ENCODE peak calls at places on chromosomes 1 and 21, in six cellular contexts. One of them, this sample, is unnamed.

GRCh38 chr1:6103854-6104530 is 58.3 kb downstream of the KCNAB2 start:
- DNase-seq in endothelial cell of umbilical vein: no peak
- DNase-seq in A549: no peak
- DNase-seq in NB4: no peak
- DNase-seq in HCT116: no peak
- DNase-seq in K562: no peak
- DNase-seq in this sample: no peak

GRCh38 chr1:159076438-159076752 is 171 bp downstream of the AIM2 start:
- DNase-seq in HCT116: no peak
- DNase-seq in NB4: no peak
- DNase-seq in endothelial cell of umbilical vein: no peak
- DNase-seq in A549: no peak
- DNase-seq in K562: no peak
- DNase-seq in this sample: no peak

GRCh38 chr1:7223334-7224080 is 438.3 kb downstream of the CAMTA1 start:
- DNase-seq in A549: peak
- DNase-seq in K562: no peak
- DNase-seq in NB4: no peak
- DNase-seq in HCT116: no peak
- DNase-seq in endothelial cell of umbilical vein: no peak
- DNase-seq in this sample: no peak

GRCh38 chr1:1354271-1355247 is 3.8 kb downstream of the MXRA8 start:
- DNase-seq in K562: no peak
- DNase-seq in NB4: no peak
- DNase-seq in A549: no peak
- DNase-seq in HCT116: no peak
- DNase-seq in endothelial cell of umbilical vein: no peak
- DNase-seq in this sample: no peak

GRCh38 chr21:44765231-44766013 is 36.2 kb downstream of the UBE2G2 start:
- DNase-seq in endothelial cell of umbilical vein: peak
- DNase-seq in A549: no peak
- DNase-seq in K562: peak
- DNase-seq in NB4: peak
- DNase-seq in HCT116: no peak
- DNase-seq in this sample: no peak

GRCh38 chr1:59446257-59446901 is 149.5 kb downstream of the FGGY start:
- DNase-seq in HCT116: no peak
- DNase-seq in endothelial cell of umbilical vein: no peak
- DNase-seq in K562: no peak
- DNase-seq in A549: no peak
- DNase-seq in NB4: no peak
- DNase-seq in this sample: no peak

GRCh38 chr1:157189986-157190982 is 52.1 kb upstream of the ETV3 start:
- DNase-seq in endothelial cell of umbilical vein: no peak
- DNase-seq in NB4: no peak
- DNase-seq in HCT116: no peak
- DNase-seq in A549: no peak
- DNase-seq in K562: no peak
- DNase-seq in this sample: no peak

GRCh38 chr1:218478336-218478735 is 133.2 kb downstream of the TGFB2 start:
- DNase-seq in K562: no peak
- DNase-seq in endothelial cell of umbilical vein: no peak
- DNase-seq in A549: peak
- DNase-seq in HCT116: no peak
- DNase-seq in NB4: peak
- DNase-seq in this sample: no peak

GRCh38 chr21:16644690-16645089 is 868.2 kb upstream of the CXADR start:
- DNase-seq in HCT116: no peak
- DNase-seq in K562: no peak
- DNase-seq in NB4: no peak
- DNase-seq in endothelial cell of umbilical vein: no peak
- DNase-seq in A549: no peak
- DNase-seq in this sample: no peak

GRCh38 chr1:94237291-94238226 is at the start of gene ARHGAP29:
- DNase-seq in K562: peak
- DNase-seq in endothelial cell of umbilical vein: peak
- DNase-seq in A549: peak
- DNase-seq in HCT116: peak
- DNase-seq in NB4: no peak
- DNase-seq in this sample: peak

GRCh38 chr1:45348020-45348419 is 7.8 kb upstream of the MUTYH start:
- DNase-seq in HCT116: no peak
- DNase-seq in endothelial cell of umbilical vein: no peak
- DNase-seq in A549: no peak
- DNase-seq in K562: no peak
- DNase-seq in NB4: no peak
- DNase-seq in this sample: no peak
- TF ChIP-seq MAX in HCT116: no peak
- TF ChIP-seq MAX in endothelial cell of umbilical vein: no peak
- TF ChIP-seq MAX in A549: no peak
- TF ChIP-seq MAX in K562: no peak
- TF ChIP-seq MAX in NB4: no peak
- TF ChIP-seq MAX in this sample: no peak

GRCh38 chr1:192497214-192497794 is 78.3 kb upstream of the RGS1 start:
- DNase-seq in NB4: no peak
- DNase-seq in endothelial cell of umbilical vein: no peak
- DNase-seq in HCT116: no peak
- DNase-seq in A549: no peak
- DNase-seq in K562: no peak
- DNase-seq in this sample: no peak
- TF ChIP-seq MAX in NB4: no peak
- TF ChIP-seq MAX in endothelial cell of umbilical vein: no peak
- TF ChIP-seq MAX in HCT116: no peak
- TF ChIP-seq MAX in A549: no peak
- TF ChIP-seq MAX in K562: no peak
- TF ChIP-seq MAX in this sample: no peak

GRCh38 chr1:40625476-40626382 is 39.8 kb downstream of the RIMS3 start:
- DNase-seq in K562: no peak
- DNase-seq in endothelial cell of umbilical vein: no peak
- DNase-seq in A549: no peak
- DNase-seq in HCT116: no peak
- DNase-seq in NB4: peak
- DNase-seq in this sample: no peak

GRCh38 chr1:40622051-40622450 is 43.4 kb downstream of the RIMS3 start:
- DNase-seq in endothelial cell of umbilical vein: no peak
- DNase-seq in K562: no peak
- DNase-seq in NB4: no peak
- DNase-seq in HCT116: no peak
- DNase-seq in A549: no peak
- DNase-seq in this sample: no peak

GRCh38 chr1:40622936-40623629 is 42.4 kb downstream of the RIMS3 start:
- DNase-seq in endothelial cell of umbilical vein: no peak
- DNase-seq in A549: no peak
- DNase-seq in NB4: no peak
- DNase-seq in HCT116: no peak
- DNase-seq in K562: no peak
- DNase-seq in this sample: no peak

GRCh38 chr1:40626383-40626770 is 39.1 kb downstream of the RIMS3 start:
- DNase-seq in NB4: no peak
- DNase-seq in A549: no peak
- DNase-seq in endothelial cell of umbilical vein: no peak
- DNase-seq in K562: no peak
- DNase-seq in HCT116: no peak
- DNase-seq in this sample: no peak

GRCh38 chr1:40625076-40625475 is 40.4 kb downstream of the RIMS3 start:
- DNase-seq in endothelial cell of umbilical vein: no peak
- DNase-seq in HCT116: no peak
- DNase-seq in K562: no peak
- DNase-seq in A549: peak
- DNase-seq in NB4: peak
- DNase-seq in this sample: peak
- TF ChIP-seq MAX in endothelial cell of umbilical vein: no peak
- TF ChIP-seq MAX in HCT116: no peak
- TF ChIP-seq MAX in K562: no peak
- TF ChIP-seq MAX in A549: no peak
- TF ChIP-seq MAX in NB4: no peak
- TF ChIP-seq MAX in this sample: no peak

DNA sequence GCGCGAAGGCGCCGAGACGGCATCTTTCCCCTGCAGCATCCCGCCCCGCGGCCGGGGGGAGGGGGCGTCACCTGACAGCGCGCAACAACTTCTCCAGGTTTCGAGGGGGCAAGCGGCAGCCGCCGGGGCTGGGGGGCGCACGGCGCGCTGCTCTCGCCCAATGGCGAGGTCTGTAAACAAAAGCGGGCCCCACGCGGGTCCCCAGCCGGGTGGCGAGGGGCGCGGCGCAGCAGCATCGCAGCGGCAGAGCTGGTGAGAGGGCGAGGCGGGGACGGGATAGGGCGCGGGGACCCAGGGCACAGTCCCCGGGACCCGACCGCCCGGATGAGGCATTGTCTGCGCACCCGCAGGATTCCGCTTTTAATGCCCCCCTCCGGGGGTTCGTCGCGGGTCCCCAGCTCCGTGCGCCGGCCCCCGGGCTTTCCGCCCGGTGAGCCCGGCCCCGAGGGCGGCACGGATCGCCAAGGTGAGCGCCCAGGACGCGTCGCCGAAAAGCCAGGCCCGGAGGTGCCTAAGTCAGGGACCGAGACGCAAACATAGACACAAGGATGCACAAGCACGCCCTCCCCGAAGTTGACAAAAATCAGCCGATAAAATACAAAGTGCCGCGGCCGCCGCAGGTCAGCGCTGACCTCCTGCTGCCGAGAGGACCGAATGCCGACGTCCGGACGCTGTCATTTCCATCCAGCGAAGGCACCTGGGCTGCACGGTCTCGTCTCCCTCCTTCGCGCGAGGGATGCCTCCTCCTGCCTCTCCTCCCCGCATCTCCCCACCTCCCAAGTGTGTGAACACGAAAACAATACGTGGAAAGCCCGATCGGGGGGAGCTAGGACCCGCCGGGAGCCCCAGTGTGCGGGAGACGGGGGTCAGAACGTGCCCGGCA is 101.3 kb upstream of the SOD1 start:
- DNase-seq in NB4: no peak
- DNase-seq in K562: no peak
- DNase-seq in endothelial cell of umbilical vein: no peak
- DNase-seq in A549: no peak
- DNase-seq in HCT116: no peak
- DNase-seq in this sample: peak
- TF ChIP-seq MAX in NB4: no peak
- TF ChIP-seq MAX in K562: no peak
- TF ChIP-seq MAX in endothelial cell of umbilical vein: no peak
- TF ChIP-seq MAX in A549: no peak
- TF ChIP-seq MAX in HCT116: no peak
- TF ChIP-seq MAX in this sample: no peak

DNA sequence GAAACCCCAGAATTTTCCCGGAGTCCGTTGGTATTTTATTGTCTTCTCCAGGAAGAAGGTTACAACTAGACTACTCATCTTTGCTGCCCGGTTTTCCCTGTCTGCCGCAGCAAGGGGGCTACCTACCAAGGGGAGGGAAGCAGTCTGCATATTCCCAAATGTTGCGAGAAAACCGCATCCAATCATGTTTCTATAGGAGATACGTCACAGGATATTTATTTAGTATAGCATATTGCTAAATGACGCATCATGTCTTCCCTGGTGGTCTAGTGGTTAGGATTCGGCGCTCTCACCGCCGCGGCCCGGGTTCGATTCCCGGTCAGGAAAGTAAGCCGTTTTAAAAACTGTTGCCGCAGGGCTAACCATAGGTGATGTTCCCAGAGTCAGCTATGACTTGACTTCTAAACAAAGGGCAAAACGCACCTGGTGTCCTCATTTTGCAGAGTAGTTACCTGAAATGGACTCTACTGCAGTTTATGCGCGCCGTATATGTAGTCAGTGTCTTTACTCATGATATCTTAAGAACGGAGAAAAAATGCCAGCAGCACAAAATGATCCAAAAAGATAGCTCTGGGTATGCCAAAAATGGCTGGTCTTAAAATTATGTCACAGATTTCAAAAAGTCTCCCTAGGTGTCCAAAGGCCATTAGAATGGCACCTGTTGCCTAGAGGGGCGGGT is 15.2 kb upstream of the ZNF692 start:
- DNase-seq in A549: peak
- DNase-seq in HCT116: peak
- DNase-seq in K562: peak
- DNase-seq in endothelial cell of umbilical vein: peak
- DNase-seq in NB4: peak
- DNase-seq in this sample: peak
- TF ChIP-seq MAX in A549: no peak
- TF ChIP-seq MAX in HCT116: no peak
- TF ChIP-seq MAX in K562: no peak
- TF ChIP-seq MAX in endothelial cell of umbilical vein: no peak
- TF ChIP-seq MAX in NB4: no peak
- TF ChIP-seq MAX in this sample: no peak

GRCh38 chr1:235601087-235601486 is 48.5 kb downstream of the GNG4 start:
- DNase-seq in endothelial cell of umbilical vein: peak
- DNase-seq in HCT116: no peak
- DNase-seq in K562: peak
- DNase-seq in NB4: peak
- DNase-seq in A549: peak
- DNase-seq in this sample: peak
- TF ChIP-seq MAX in endothelial cell of umbilical vein: no peak
- TF ChIP-seq MAX in HCT116: no peak
- TF ChIP-seq MAX in K562: no peak
- TF ChIP-seq MAX in NB4: no peak
- TF ChIP-seq MAX in A549: no peak
- TF ChIP-seq MAX in this sample: no peak

GRCh38 chr1:64073705-64074104 is 129.7 kb upstream of the UBE2U start:
- DNase-seq in K562: no peak
- DNase-seq in NB4: no peak
- DNase-seq in HCT116: no peak
- DNase-seq in A549: no peak
- DNase-seq in endothelial cell of umbilical vein: no peak
- DNase-seq in this sample: no peak
- TF ChIP-seq MAX in K562: no peak
- TF ChIP-seq MAX in NB4: no peak
- TF ChIP-seq MAX in HCT116: no peak
- TF ChIP-seq MAX in A549: no peak
- TF ChIP-seq MAX in endothelial cell of umbilical vein: no peak
- TF ChIP-seq MAX in this sample: no peak

DNA sequence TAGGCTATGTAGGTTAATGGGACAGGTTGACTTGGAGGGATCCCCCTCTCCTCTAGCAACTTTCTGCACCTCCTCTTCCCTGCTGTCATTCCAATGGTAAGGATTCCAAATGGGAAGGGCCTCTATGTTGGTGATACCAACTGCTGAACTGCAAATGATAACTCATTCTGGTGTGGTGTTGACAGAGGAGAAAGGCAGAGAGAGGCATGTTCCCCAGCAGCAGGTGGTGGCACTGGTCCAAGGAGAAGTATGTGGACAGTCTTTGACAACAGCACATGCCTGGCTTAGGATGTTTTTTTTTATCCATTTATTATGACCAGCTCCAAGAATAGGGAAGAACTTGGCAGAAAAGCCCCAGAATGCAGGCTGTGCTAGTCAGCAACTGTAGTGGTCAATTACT is 19.6 kb upstream of the SPAG17 start:
- DNase-seq in HCT116: no peak
- DNase-seq in endothelial cell of umbilical vein: no peak
- DNase-seq in K562: no peak
- DNase-seq in A549: no peak
- DNase-seq in NB4: no peak
- DNase-seq in this sample: no peak
- TF ChIP-seq MAX in HCT116: no peak
- TF ChIP-seq MAX in endothelial cell of umbilical vein: no peak
- TF ChIP-seq MAX in K562: no peak
- TF ChIP-seq MAX in A549: no peak
- TF ChIP-seq MAX in NB4: no peak
- TF ChIP-seq MAX in this sample: no peak

GRCh38 chr1:84037758-84038611 is 39.1 kb upstream of the TTLL7 start:
- DNase-seq in endothelial cell of umbilical vein: no peak
- DNase-seq in NB4: peak
- DNase-seq in HCT116: no peak
- DNase-seq in K562: no peak
- DNase-seq in A549: no peak
- DNase-seq in this sample: no peak
- TF ChIP-seq MAX in endothelial cell of umbilical vein: no peak
- TF ChIP-seq MAX in NB4: no peak
- TF ChIP-seq MAX in HCT116: no peak
- TF ChIP-seq MAX in K562: no peak
- TF ChIP-seq MAX in A549: no peak
- TF ChIP-seq MAX in this sample: no peak